ENCODE peak calls at places on chromosomes 5 and 9, in ten cellular contexts. N is GM12878, E is left ventricle myocardium inferior, Q is heart left ventricle, B is cardiac muscle cell, G is dorsolateral prefrontal cortex, V is fibroblast of lung, I is PC-3, Y is NB4, P is tibial artery. K is an unnamed sample.

GRCh38 chr9:95807326-95807947 is 68.1 kb upstream of the ERCC6L2 start:
- DNase-seq in N (no peak), Y (no peak), Q (no peak), B (no peak), G (no peak), E (no peak), P (peak), V (peak), I (no peak), K (no peak)

GRCh38 chr5:39464096-39464495 is 39.3 kb upstream of the DAB2 start:
- DNase-seq in P (no peak), Q (no peak), N (no peak), Y (no peak), B (no peak), E (no peak), V (no peak), I (no peak), G (no peak), K (no peak)

GRCh38 chr5:123690821-123691220 is 178.8 kb downstream of the CSNK1G3 start:
- DNase-seq in P (no peak), E (no peak), V (no peak), B (no peak), N (no peak), I (no peak), Q (no peak), G (no peak), Y (no peak), K (no peak)

GRCh38 chr9:135898634-135899407 is 8.5 kb downstream of the CAMSAP1 start:
- DNase-seq in E (no peak), G (no peak), Q (no peak), B (peak), Y (no peak), P (no peak), N (no peak), I (peak), V (peak), K (peak)

GRCh38 chr9:9558907-9559306 is 1053.9 kb downstream of the PTPRD start:
- DNase-seq in G (no peak), P (no peak), N (no peak), B (no peak), Y (no peak), Q (peak), E (no peak), I (no peak), V (no peak), K (no peak)

GRCh38 chr5:55864606-55865541 is 13.7 kb downstream of the IL31RA start:
- DNase-seq in P (no peak), Y (peak), I (no peak), N (no peak), V (peak), G (no peak), Q (no peak), E (no peak), B (peak), K (no peak)

GRCh38 chr5:87394407-87394806 is 18.3 kb downstream of the CCNH start:
- DNase-seq in N (no peak), B (peak), G (no peak), P (no peak), I (peak), Q (no peak), E (no peak), V (peak), Y (no peak), K (no peak)

GRCh38 chr5:99037668-99038067 is 108.9 kb upstream of the CHD1 start:
- DNase-seq in E (no peak), V (no peak), G (no peak), Q (peak), B (no peak), I (peak), Y (peak), N (no peak), P (no peak), K (no peak)

GRCh38 chr5:9894571-9895304 is 264.6 kb upstream of the TAS2R1 start:
- DNase-seq in G (no peak), Y (no peak), N (no peak), I (peak), P (no peak), B (no peak), E (no peak), V (no peak), Q (no peak), K (no peak)

GRCh38 chr5:126836778-126837177 is 59.8 kb downstream of the LMNB1 start:
- DNase-seq in P (no peak), Q (no peak), B (no peak), V (no peak), Y (no peak), I (no peak), G (no peak), N (no peak), E (no peak), K (no peak)

GRCh38 chr9:116697341-116697740 is 10.2 kb downstream of the TRIM32 start:
- DNase-seq in Q (no peak), P (no peak), Y (no peak), B (no peak), N (no peak), I (no peak), G (no peak), V (peak), E (no peak), K (no peak)

GRCh38 chr5:34959323-34959722 is 30.0 kb downstream of the DNAJC21 start:
- DNase-seq in G (no peak), E (no peak), P (no peak), I (peak), Q (no peak), Y (peak), V (peak), N (peak), B (peak), K (no peak)

GRCh38 chr9:3708751-3709150 is 182.9 kb upstream of the RFX3 start:
- DNase-seq in Y (no peak), N (peak), Q (no peak), I (peak), V (peak), P (no peak), B (peak), G (no peak), E (no peak), K (no peak)

GRCh38 chr5:128007939-128008338 is 75.6 kb upstream of the SLC12A2 start:
- DNase-seq in G (no peak), P (no peak), E (no peak), V (peak), N (no peak), B (no peak), Q (no peak), Y (no peak), I (no peak), K (no peak)

GRCh38 chr5:144368556-144368955 is 197.9 kb downstream of the KCTD16 start:
- DNase-seq in E (no peak), I (peak), B (peak), G (no peak), P (no peak), Q (no peak), V (peak), Y (no peak), N (no peak), K (no peak)

GRCh38 chr5:2756211-2756746 is 4.8 kb upstream of the IRX2 start:
- DNase-seq in E (no peak), I (peak), B (peak), P (no peak), G (no peak), N (no peak), V (peak), Q (no peak), Y (no peak), K (peak)

GRCh38 chr5:132060501-132061161 is at the start of gene IL3:
- DNase-seq in Q (peak), V (no peak), P (peak), B (no peak), N (no peak), Y (no peak), E (peak), G (no peak), I (no peak), K (peak)

GRCh38 chr9:77807846-77808749 is 160.0 kb upstream of the GNA14 start:
- DNase-seq in V (peak), B (no peak), P (no peak), G (no peak), N (no peak), Q (no peak), E (no peak), I (no peak), Y (no peak), K (no peak)

GRCh38 chr5:8184455-8185063 is 315.6 kb downstream of the MTRR start:
- DNase-seq in Y (peak), V (peak), Q (no peak), I (peak), E (no peak), N (no peak), P (no peak), B (peak), G (no peak), K (peak)

GRCh38 chr5:149153751-149154610 is 12.7 kb downstream of the ABLIM3 start:
- DNase-seq in V (peak), I (no peak), Q (no peak), B (peak), G (no peak), P (peak), E (peak), N (no peak), Y (peak), K (peak)

GRCh38 chr9:28234133-28234898 is 661.0 kb upstream of the C9orf72 start:
- DNase-seq in N (no peak), Q (no peak), G (no peak), V (no peak), P (no peak), E (no peak), B (peak), I (no peak), Y (peak), K (no peak)

GRCh38 chr5:150779397-150780179 is 1.0 kb downstream of the SMIM3 start:
- DNase-seq in I (no peak), G (no peak), Q (no peak), Y (peak), B (peak), N (no peak), V (peak), E (no peak), P (no peak), K (no peak)

GRCh38 chr5:52007230-52007858 is 624.1 kb downstream of the ISL1 start:
- DNase-seq in G (no peak), N (no peak), B (peak), Q (no peak), V (peak), I (peak), P (no peak), Y (peak), E (no peak), K (no peak)
- TF ChIP-seq CTCF in G (peak), N (peak), B (peak), Q (peak), V (peak), I (peak), P (no peak), Y (peak), E (peak), K (peak)

GRCh38 chr5:81820315-81820636 is 69.4 kb upstream of the SSBP2 start:
- DNase-seq in E (no peak), V (no peak), I (no peak), N (no peak), B (no peak), Y (no peak), Q (no peak), P (no peak), G (no peak), K (no peak)

GRCh38 chr5:81819556-81820314 is 68.8 kb upstream of the SSBP2 start:
- DNase-seq in V (peak), E (no peak), P (no peak), G (no peak), B (peak), Y (peak), Q (no peak), N (no peak), I (peak), K (no peak)

GRCh38 chr5:81815318-81815717 is 64.4 kb upstream of the SSBP2 start:
- DNase-seq in P (no peak), I (no peak), V (no peak), G (no peak), Y (no peak), Q (no peak), N (no peak), E (no peak), B (no peak), K (no peak)

GRCh38 chr5:81817086-81817485 is 66.2 kb upstream of the SSBP2 start:
- DNase-seq in Q (no peak), N (no peak), E (no peak), P (no peak), V (no peak), B (no peak), Y (no peak), G (no peak), I (no peak), K (no peak)

DNA sequence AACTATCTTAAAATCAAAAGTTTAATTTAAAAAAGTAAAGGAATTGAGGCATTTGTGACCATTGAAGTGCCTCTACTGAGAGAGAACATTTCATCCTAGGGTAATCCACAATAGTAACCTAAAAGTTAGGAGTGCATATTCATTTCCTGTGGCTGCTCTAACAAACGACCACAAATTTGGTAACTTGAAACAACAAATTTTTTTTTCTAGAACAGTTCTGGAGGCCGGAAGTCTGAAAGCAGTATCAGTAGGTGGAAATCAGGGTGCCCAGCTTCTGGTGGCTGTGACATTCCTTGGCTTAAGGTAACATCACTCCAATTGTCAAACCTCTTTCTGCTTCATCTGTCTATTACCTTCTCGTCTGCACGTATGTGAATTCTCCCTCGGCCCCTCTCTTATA is 67.1 kb upstream of the SSBP2 start:
- DNase-seq in N (no peak), E (no peak), Y (peak), P (no peak), Q (no peak), I (no peak), V (no peak), B (no peak), G (no peak), K (no peak)
- H3K4me3 ChIP-seq in N (no peak), E (no peak), Y (no peak), P (no peak), Q (no peak), I (no peak), V (no peak), B (no peak), G (no peak), K (no peak)

GRCh38 chr9:127806871-127807270 is 4.2 kb downstream of the FPGS start:
- DNase-seq in B (no peak), E (no peak), G (no peak), P (no peak), Q (no peak), N (no peak), I (no peak), V (no peak), Y (no peak), K (no peak)

GRCh38 chr9:127803507-127804352 is 1.0 kb downstream of the FPGS start:
- DNase-seq in B (peak), E (no peak), I (peak), V (peak), Y (peak), Q (no peak), P (peak), N (no peak), G (no peak), K (peak)

GRCh38 chr9:127805620-127806019 is 2.9 kb downstream of the FPGS start:
- DNase-seq in Q (no peak), B (peak), G (no peak), E (no peak), P (no peak), I (no peak), V (peak), Y (peak), N (no peak), K (no peak)

GRCh38 chr9:127802576-127803443 is at the start of gene FPGS:
- DNase-seq in I (peak), G (peak), V (peak), N (peak), Y (peak), E (peak), B (peak), Q (peak), P (peak), K (peak)

DNA sequence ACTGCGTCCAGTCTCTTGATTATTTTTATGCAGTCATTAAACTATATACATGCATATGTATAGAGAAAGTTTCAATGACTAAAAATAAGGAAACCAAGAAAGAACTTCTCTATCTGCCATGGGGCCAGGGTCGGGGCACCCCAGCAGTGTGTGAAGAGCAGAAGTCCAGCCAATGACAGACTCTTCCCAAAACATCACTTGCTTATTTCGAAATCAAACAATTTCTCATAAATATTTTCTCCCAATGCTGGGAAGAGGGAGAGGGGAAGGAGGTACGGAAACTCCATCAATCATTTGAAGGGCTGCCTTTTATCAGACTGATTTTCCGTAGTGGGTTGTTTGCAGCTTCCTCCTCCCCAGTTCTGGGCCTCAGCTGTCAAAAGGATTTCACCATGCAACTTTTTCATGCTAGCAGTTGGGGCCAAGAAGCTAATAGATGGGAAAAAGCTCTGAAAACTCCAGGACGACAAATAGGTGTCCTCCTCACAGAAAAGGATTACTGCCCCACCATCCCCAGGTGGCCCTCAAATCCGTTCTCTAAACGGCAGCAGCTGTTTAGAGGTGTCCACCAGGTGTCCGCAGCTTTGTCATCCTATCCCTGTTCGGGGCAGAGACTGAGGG is 617 bp upstream of the FPGS start:
- DNase-seq in V (peak), N (no peak), Y (peak), Q (no peak), G (no peak), I (no peak), B (peak), E (no peak), P (peak), K (no peak)
- TF ChIP-seq CTCF in V (no peak), N (peak), Y (no peak), Q (no peak), G (no peak), I (peak), B (no peak), E (peak), P (no peak), K (no peak)

GRCh38 chr5:97141031-97141430 is 1.4 kb downstream of the LIX1 start:
- DNase-seq in I (no peak), V (no peak), G (no peak), N (no peak), B (no peak), P (no peak), E (no peak), Y (no peak), Q (no peak), K (no peak)

GRCh38 chr5:97143715-97144114 is 1.3 kb upstream of the LIX1 start:
- DNase-seq in E (no peak), I (no peak), N (no peak), Y (no peak), B (no peak), P (no peak), G (no peak), Q (no peak), V (no peak), K (no peak)

GRCh38 chr5:97141539-97141938 is 872 bp downstream of the LIX1 start:
- DNase-seq in N (no peak), V (no peak), E (no peak), Y (no peak), I (no peak), B (no peak), Q (no peak), G (no peak), P (no peak), K (no peak)

GRCh38 chr5:97142521-97143254 is at the start of gene LIX1:
- DNase-seq in N (no peak), B (peak), Q (no peak), E (no peak), I (peak), G (peak), P (peak), V (peak), Y (peak), K (no peak)
- H3K4me3 ChIP-seq in N (no peak), B (peak), Q (no peak), E (no peak), I (no peak), G (peak), P (no peak), V (no peak), Y (no peak), K (no peak)

GRCh38 chr5:88732862-88733261 is 150.1 kb downstream of the MEF2C start:
- DNase-seq in Q (no peak), G (no peak), N (no peak), E (no peak), I (no peak), V (no peak), Y (no peak), B (no peak), P (no peak), K (no peak)
- TF ChIP-seq CTCF in Q (no peak), G (no peak), N (peak), E (no peak), I (no peak), V (no peak), Y (no peak), B (no peak), P (no peak), K (no peak)

DNA sequence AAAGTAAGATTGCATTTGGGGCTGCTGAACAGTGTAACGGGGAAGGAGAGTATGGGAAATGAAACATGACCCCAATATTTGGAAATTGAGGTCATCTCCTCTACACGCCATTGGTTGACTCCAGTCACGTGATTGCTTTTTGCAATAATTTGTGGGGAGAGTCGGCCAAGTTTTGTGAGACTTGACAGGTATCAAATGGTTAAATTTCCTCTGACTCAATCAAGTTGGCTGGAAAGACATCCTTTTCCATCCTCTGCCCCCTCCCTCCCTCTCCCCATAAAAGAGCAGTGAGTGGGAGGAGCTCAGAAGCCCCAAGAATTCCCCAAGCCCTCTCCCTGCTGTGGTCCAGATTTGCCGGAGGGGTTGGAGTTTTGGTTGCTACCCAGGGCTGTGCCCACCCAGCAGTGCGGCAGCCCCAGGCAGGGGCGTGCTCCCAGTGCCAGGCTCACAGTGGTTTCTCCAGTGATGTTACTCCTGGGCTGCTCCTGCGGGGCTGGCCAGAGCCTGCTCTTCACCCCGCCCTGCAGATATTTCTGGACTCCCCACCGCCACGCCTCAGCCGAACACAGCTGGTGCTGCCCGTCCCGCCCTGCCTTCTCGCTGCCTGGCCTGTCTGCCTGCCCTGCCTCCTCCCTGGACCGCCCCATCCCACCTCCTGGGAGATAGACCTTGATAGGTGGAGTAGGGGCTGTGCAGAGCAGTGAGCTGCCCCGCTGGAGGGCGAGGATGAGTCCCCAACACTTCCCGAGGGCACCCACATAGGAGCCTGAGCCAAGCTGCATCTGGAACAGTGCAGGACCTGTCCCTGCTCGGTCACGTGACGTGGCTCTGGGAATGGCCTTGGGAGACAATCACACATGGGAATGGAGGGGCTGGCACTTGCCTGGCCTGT is 3.4 kb downstream of the COL5A1 start:
- DNase-seq in G (no peak), B (peak), I (peak), Y (peak), E (peak), Q (peak), N (no peak), P (peak), V (peak), K (no peak)
- H3K4me3 ChIP-seq in G (no peak), B (no peak), I (peak), Y (no peak), E (peak), Q (peak), N (no peak), P (peak), V (peak), K (peak)

DNA sequence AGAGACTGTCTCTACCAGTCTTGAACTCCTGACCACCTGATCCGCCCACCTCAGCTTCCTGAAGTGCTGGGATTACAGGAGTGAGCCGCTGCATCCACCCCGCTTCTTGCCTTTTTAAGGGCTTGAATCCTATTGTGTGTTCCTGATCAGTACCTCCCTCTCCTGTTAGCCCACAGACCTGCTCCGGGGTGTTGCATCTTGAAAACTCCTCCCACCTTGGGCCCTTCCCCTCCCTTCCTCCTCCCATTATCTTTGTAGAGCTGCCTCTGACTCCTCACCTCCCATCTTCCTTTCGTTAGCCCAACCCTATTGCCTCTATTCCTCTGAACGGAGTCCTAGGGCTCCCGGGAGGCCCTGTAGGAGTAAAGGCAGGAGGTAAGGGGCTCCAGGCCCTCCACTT is 48.5 kb upstream of the NEK6 start:
- DNase-seq in I (no peak), G (no peak), Q (no peak), N (no peak), B (no peak), Y (no peak), V (no peak), E (no peak), P (no peak), K (peak)
- TF ChIP-seq CTCF in I (no peak), G (no peak), Q (no peak), N (no peak), B (no peak), Y (no peak), V (no peak), E (no peak), P (no peak), K (no peak)